ENCODE peak calls at places on chromosomes 11 and 22, in eight cellular contexts. J, D, Y, I, V, T, E and X are unnamed samples.

GRCh38 chr11:106276126-106276525 is 198.7 kb downstream of the AASDHPPT start:
- DNase-seq in I (no peak), T (no peak), D (no peak), Y (no peak), J (no peak), E (no peak), V (no peak), X (no peak)

GRCh38 chr11:130160460-130161090 is 993 bp downstream of the ST14 start:
- DNase-seq in E (no peak), Y (no peak), T (no peak), J (peak), V (no peak), D (no peak), I (no peak), X (no peak)

GRCh38 chr11:76701701-76702100 is 31.2 kb upstream of the LRRC32 start:
- DNase-seq in Y (no peak), E (no peak), V (peak), J (no peak), T (no peak), I (no peak), D (no peak), X (no peak)

GRCh38 chr11:31826530-31827438 is 15.7 kb upstream of the PAX6 start:
- DNase-seq in T (no peak), Y (no peak), D (no peak), J (peak), E (no peak), I (peak), V (no peak), X (no peak)

GRCh38 chr22:49935561-49935960 is 17.1 kb downstream of the CRELD2 start:
- DNase-seq in J (peak), T (no peak), V (no peak), D (no peak), I (no peak), E (no peak), Y (no peak), X (no peak)

GRCh38 chr22:30695351-30695762 is 683 bp downstream of the OSBP2 start:
- DNase-seq in T (no peak), V (peak), J (no peak), E (no peak), Y (no peak), I (no peak), D (no peak), X (no peak)

GRCh38 chr11:16179668-16180067 is 176.7 kb downstream of the SOX6 start:
- DNase-seq in V (no peak), E (no peak), J (no peak), T (no peak), I (no peak), D (no peak), Y (no peak), X (no peak)

GRCh38 chr22:39317756-39318506 is 1.5 kb downstream of the RPL3 start:
- DNase-seq in J (no peak), I (no peak), Y (no peak), D (no peak), E (no peak), T (no peak), V (no peak), X (no peak)

GRCh38 chr11:5364214-5364613 is 12.9 kb downstream of the OR51B6 start:
- DNase-seq in E (no peak), I (no peak), T (no peak), J (no peak), D (no peak), V (no peak), Y (no peak), X (no peak)

GRCh38 chr11:68584097-68584496 is 100.2 kb upstream of the GAL start:
- DNase-seq in V (peak), E (no peak), Y (peak), T (no peak), I (no peak), J (peak), D (peak), X (no peak)

GRCh38 chr11:45736424-45736823 is 68.5 kb upstream of the SLC35C1 start:
- DNase-seq in T (no peak), J (no peak), D (no peak), E (no peak), Y (no peak), I (no peak), V (no peak), X (no peak)

GRCh38 chr22:37484115-37485005 is 1.8 kb downstream of the MFNG start:
- DNase-seq in T (no peak), V (peak), E (no peak), D (no peak), J (no peak), Y (peak), I (peak), X (no peak)

GRCh38 chr22:40123387-40123786 is 54.3 kb upstream of the TNRC6B start:
- DNase-seq in Y (no peak), T (no peak), E (no peak), D (no peak), I (no peak), J (no peak), V (no peak), X (no peak)

GRCh38 chr11:65505434-65506315 is 6.8 kb downstream of the MALAT1 start:
- DNase-seq in D (no peak), I (no peak), T (no peak), Y (no peak), E (no peak), J (no peak), V (no peak), X (no peak)

GRCh38 chr11:62506413-62506940 is 40.1 kb downstream of the AHNAK start:
- DNase-seq in Y (no peak), D (no peak), V (no peak), I (no peak), T (no peak), E (no peak), J (no peak), X (no peak)

GRCh38 chr22:49530671-49531532 is 296.8 kb downstream of the BRD1 start:
- DNase-seq in I (no peak), V (peak), J (no peak), D (no peak), E (no peak), T (no peak), Y (no peak), X (no peak)

GRCh38 chr11:43687120-43687791 is 6.7 kb downstream of the HSD17B12 start:
- DNase-seq in J (peak), T (no peak), E (no peak), I (no peak), V (no peak), D (no peak), Y (peak), X (no peak)

GRCh38 chr11:119085523-119085878 is 820 bp downstream of the HMBS start:
- DNase-seq in I (no peak), D (no peak), T (no peak), V (no peak), E (no peak), J (no peak), Y (no peak), X (no peak)

GRCh38 chr11:130945945-130946344 is 29.7 kb upstream of the SNX19 start:
- DNase-seq in D (no peak), T (no peak), E (no peak), V (no peak), J (no peak), I (no peak), Y (no peak), X (no peak)

GRCh38 chr11:116537121-116537520 is 235.7 kb downstream of the BUD13 start:
- DNase-seq in J (no peak), V (no peak), E (peak), I (no peak), D (no peak), Y (peak), T (no peak), X (no peak)

GRCh38 chr11:8754241-8754640 is 71.6 kb downstream of the RPL27A start:
- DNase-seq in D (no peak), T (no peak), J (no peak), I (no peak), V (no peak), E (no peak), Y (no peak), X (no peak)
- TF ChIP-seq CTCF in D (no peak), T (no peak), J (peak), I (no peak), V (no peak), E (no peak), Y (no peak), X (peak)

DNA sequence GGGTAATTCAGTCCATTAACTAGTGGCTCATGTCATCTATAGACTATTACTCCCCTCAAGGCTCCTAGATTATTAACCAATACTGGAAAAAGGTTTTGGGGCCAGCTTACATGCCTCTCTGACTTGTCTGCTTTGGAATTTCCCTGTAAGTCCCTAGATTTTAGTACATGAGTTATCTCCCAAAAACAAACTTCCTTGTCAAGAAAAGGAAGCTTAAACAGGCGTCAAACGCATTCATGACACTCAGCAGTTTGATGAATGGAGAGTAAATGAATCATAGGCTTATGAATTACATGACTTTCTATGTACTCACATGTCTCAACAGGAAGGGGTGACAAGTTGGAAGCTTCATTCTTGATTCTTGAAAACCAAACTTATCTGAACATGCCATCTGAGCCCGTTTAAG is 70.8 kb downstream of the BLID start:
- DNase-seq in E (no peak), Y (no peak), D (no peak), T (no peak), V (no peak), I (no peak), J (no peak), X (no peak)
- TF ChIP-seq POLR2AphosphoS5 in E (no peak), Y (no peak), D (no peak), T (no peak), V (no peak), I (no peak), J (no peak), X (peak)

GRCh38 chr11:70790671-70791300 is 392.5 kb downstream of the CTTN start:
- DNase-seq in E (no peak), J (peak), V (no peak), D (peak), Y (no peak), T (no peak), I (no peak), X (no peak)
- TF ChIP-seq CTCF in E (no peak), J (peak), V (no peak), D (peak), Y (no peak), T (no peak), I (no peak), X (no peak)

GRCh38 chr11:94312339-94312738 is 8.0 kb downstream of the IZUMO1R start:
- DNase-seq in J (no peak), E (no peak), T (no peak), I (no peak), V (no peak), D (no peak), Y (no peak), X (no peak)

GRCh38 chr11:94310191-94310875 is 6.0 kb downstream of the IZUMO1R start:
- DNase-seq in I (no peak), E (no peak), Y (no peak), T (no peak), V (no peak), D (no peak), J (no peak), X (no peak)

GRCh38 chr11:94314064-94314463 is 9.7 kb downstream of the IZUMO1R start:
- DNase-seq in D (no peak), I (no peak), E (no peak), Y (no peak), T (no peak), V (no peak), J (no peak), X (no peak)

GRCh38 chr11:94309757-94310156 is 5.4 kb downstream of the IZUMO1R start:
- DNase-seq in E (no peak), J (no peak), Y (no peak), D (no peak), T (no peak), V (no peak), I (peak), X (no peak)

DNA sequence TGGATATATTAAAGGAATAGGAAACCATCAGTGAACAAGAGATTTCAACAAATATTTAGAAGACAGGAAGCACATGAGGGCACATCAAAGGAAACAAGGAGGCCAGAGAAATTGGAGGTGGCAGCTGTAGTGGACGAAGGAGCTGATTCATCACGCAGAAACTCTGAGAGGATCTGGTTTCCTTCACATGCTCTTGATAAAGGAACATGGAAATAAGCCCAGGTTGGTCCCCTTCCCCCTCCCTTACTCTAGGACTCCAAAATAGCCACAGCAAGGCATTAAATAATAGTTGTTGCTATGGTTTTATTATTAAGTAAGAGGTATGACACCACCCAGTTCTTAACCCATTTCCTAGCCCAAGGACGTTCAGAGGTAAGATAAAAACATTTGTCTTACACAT is 11.3 kb downstream of the IZUMO1R start:
- DNase-seq in T (no peak), E (no peak), V (no peak), Y (no peak), D (no peak), J (no peak), I (peak), X (no peak)
- TF ChIP-seq POLR2AphosphoS5 in T (no peak), E (no peak), V (no peak), Y (no peak), D (no peak), J (no peak), I (peak), X (no peak)

DNA sequence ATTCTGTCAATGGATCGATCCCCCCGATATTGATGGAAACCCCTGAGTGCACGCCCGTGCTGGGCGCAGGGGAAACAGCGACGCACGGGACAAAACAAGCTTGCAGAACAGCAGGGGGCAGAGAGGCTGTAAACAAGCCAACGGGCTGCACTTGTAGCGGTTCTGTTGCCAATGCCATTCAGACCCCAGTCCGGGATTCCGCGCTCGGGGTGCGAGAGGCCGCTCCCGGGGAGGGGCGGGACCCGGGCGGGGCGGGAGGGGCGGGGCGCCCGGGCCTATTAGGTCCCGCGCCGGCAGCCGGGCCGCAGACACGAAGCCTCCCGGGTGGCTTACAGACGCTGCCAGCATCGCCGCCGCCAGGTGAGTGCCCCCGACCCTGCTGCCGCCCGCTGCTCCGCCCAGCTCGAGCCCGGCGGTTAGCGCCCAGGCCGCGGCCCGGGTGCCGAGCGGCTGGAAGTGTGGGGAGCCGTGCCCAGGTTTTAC is at the start of gene BIK:
- DNase-seq in E (no peak), V (peak), D (no peak), T (no peak), J (peak), Y (peak), I (no peak), X (no peak)
- TF ChIP-seq CTCF in E (no peak), V (no peak), D (no peak), T (no peak), J (no peak), Y (no peak), I (no peak), X (no peak)

GRCh38 chr11:47766363-47767227 is 546 bp downstream of the FNBP4 start:
- DNase-seq in E (peak), I (peak), T (no peak), J (peak), Y (peak), V (peak), D (no peak), X (peak)

GRCh38 chr11:47773882-47774281 is 6.7 kb upstream of the FNBP4 start:
- DNase-seq in D (no peak), V (no peak), J (no peak), E (no peak), I (no peak), T (no peak), Y (no peak), X (no peak)

GRCh38 chr11:47765086-47765485 is 2.1 kb downstream of the FNBP4 start:
- DNase-seq in I (no peak), D (no peak), E (no peak), Y (no peak), V (no peak), T (no peak), J (no peak), X (no peak)

DNA sequence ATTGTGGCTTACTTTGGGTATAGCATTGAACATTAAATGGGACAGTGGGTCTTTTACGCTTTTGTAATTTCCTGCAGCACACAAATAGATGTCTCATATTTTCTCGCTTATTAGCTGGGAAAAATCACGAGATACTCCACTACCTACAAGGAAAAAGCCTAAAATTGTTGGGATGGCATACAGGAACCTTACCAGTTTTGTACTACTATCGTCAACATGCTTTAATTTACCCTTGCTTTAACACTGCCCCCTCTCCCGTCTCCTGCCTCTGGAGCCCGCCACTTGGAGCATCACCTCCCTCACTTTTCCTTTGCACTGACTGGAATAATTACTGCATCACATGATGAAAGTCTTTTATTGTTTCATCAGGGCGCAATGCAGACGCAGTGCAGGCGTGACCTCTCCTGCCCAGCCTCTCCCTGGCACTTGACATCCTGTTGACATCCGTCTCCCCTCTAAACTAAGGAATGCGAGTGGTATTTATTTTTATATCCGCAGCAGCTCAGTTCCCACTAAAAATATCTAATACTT is 1.0 kb upstream of the FNBP4 start:
- DNase-seq in V (peak), T (peak), I (no peak), J (peak), Y (peak), E (peak), D (no peak), X (peak)
- TF ChIP-seq POLR2AphosphoS5 in V (peak), T (peak), I (peak), J (no peak), Y (peak), E (peak), D (peak), X (peak)

GRCh38 chr22:35648066-35649025 is at the start of gene APOL6:
- DNase-seq in J (peak), T (no peak), V (peak), E (no peak), I (peak), Y (peak), D (no peak), X (peak)
- TF ChIP-seq CTCF in J (no peak), T (no peak), V (no peak), E (no peak), I (no peak), Y (no peak), D (no peak), X (no peak)